ENCODE peak calls at places on chromosomes 2 and 18, in ten cellular contexts. W is SJSA1, S is body of pancreas, L is prostate gland, N is Peyer's patch, H is transverse colon, O is iPS DF 6.9, J is K562, K is colonic mucosa, P is left ventricle myocardium inferior. U is an unnamed sample.

GRCh38 chr2:64327510-64328414 is 126.2 kb upstream of the LGALSL start:
- DNase-seq in W (peak; percentile 22), S (no peak), L (peak; percentile 62), N (no peak), H (peak; percentile 33), O (no peak), J (no peak), K (no peak), P (peak; percentile 43), U (peak; percentile 46)

GRCh38 chr2:107986278-107987217 is at the start of gene SLC5A7:
- DNase-seq in W (no peak), S (no peak), L (no peak), N (no peak), H (no peak), O (no peak), J (no peak), K (no peak), P (no peak), U (no peak)

GRCh38 chr2:133062946-133063345 is 392.9 kb upstream of the LYPD1 start:
- DNase-seq in W (no peak), S (no peak), L (no peak), N (no peak), H (no peak), O (no peak), J (no peak), K (no peak), P (no peak), U (no peak)

GRCh38 chr2:204407209-204408070 is 137.8 kb upstream of the PARD3B start:
- DNase-seq in W (peak; percentile 7), S (no peak), L (no peak), N (no peak), H (no peak), O (no peak), J (peak; percentile 65), K (no peak), P (no peak), U (no peak)

GRCh38 chr2:33810046-33810835 is 211.1 kb upstream of the FAM98A start:
- DNase-seq in W (peak; percentile 7), S (no peak), L (no peak), N (no peak), H (no peak), O (no peak), J (no peak), K (no peak), P (no peak), U (no peak)

GRCh38 chr18:67735506-67735905 is 219.0 kb upstream of the DSEL start:
- DNase-seq in W (no peak), S (no peak), L (no peak), N (no peak), H (no peak), O (no peak), J (no peak), K (no peak), P (no peak), U (no peak)

GRCh38 chr2:111184725-111185495 is 64.2 kb downstream of the BCL2L11 start:
- DNase-seq in W (no peak), S (peak; percentile 56), L (peak; percentile 53), N (no peak), H (no peak), O (no peak), J (no peak), K (no peak), P (no peak), U (no peak)

GRCh38 chr2:219155054-219155644 is 5.5 kb downstream of the NHEJ1 start:
- DNase-seq in W (peak; percentile 42), S (peak; percentile 54), L (peak; percentile 72), N (no peak), H (peak; percentile 25), O (peak; percentile 72), J (peak; percentile 52), K (peak; percentile 53), P (no peak), U (peak; percentile 35)

GRCh38 chr2:115190459-115190858 is 748.0 kb downstream of the DPP10 start:
- DNase-seq in W (no peak), S (no peak), L (no peak), N (no peak), H (no peak), O (no peak), J (no peak), K (no peak), P (no peak), U (no peak)

GRCh38 chr2:130327703-130328527 is 14.8 kb upstream of the IMP4 start:
- DNase-seq in W (peak; percentile 62), S (no peak), L (no peak), N (no peak), H (no peak), O (no peak), J (peak; percentile 15), K (no peak), P (no peak), U (no peak)

GRCh38 chr18:33854827-33855139 is 276.8 kb downstream of the ASXL3 start:
- DNase-seq in W (no peak), S (no peak), L (no peak), N (no peak), H (no peak), O (no peak), J (no peak), K (no peak), P (no peak), U (no peak)

DNA sequence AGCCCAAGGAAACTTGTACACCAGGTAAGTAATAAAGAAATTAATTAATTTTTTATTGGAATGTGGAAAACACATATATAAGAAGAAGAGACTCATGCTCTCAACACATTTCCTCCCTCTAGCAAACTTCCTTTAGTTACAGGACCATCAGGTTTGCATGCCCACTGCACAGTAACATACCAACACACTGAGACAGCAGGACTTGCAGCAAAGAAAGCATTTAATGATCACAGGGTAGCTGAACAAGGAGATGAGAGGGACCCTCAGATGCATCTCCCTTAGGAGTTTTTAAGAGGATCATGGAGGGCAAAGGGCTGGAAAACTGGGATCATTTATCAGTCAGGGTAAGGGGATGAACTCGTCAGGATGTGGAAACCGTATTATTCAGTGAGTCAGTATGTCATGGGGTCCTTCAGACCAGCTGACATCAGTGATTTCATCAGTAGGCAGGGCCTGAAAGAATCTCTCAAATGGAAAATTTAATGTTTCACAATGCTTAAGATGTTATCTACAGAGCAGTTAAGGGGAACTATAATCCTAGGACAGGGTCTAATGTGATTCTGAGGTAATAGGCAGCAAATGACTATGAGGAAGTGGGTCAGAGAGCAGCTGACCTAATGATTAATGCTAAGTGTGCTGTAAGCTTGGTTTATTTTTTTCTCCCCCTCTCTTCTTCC is 193.8 kb upstream of the RND3 start:
- DNase-seq in W (no peak), S (no peak), L (no peak), N (no peak), H (no peak), O (no peak), J (no peak), K (no peak), P (no peak), U (no peak)
- H3K4me3 ChIP-seq in W (no peak overlapping the region), S (no peak overlapping the region), L (no peak overlapping the region), N (no peak overlapping the region), H (no peak overlapping the region), O (no peak overlapping the region), J (no peak overlapping the region), K (no peak overlapping the region), P (no peak overlapping the region), U (no peak overlapping the region)

DNA sequence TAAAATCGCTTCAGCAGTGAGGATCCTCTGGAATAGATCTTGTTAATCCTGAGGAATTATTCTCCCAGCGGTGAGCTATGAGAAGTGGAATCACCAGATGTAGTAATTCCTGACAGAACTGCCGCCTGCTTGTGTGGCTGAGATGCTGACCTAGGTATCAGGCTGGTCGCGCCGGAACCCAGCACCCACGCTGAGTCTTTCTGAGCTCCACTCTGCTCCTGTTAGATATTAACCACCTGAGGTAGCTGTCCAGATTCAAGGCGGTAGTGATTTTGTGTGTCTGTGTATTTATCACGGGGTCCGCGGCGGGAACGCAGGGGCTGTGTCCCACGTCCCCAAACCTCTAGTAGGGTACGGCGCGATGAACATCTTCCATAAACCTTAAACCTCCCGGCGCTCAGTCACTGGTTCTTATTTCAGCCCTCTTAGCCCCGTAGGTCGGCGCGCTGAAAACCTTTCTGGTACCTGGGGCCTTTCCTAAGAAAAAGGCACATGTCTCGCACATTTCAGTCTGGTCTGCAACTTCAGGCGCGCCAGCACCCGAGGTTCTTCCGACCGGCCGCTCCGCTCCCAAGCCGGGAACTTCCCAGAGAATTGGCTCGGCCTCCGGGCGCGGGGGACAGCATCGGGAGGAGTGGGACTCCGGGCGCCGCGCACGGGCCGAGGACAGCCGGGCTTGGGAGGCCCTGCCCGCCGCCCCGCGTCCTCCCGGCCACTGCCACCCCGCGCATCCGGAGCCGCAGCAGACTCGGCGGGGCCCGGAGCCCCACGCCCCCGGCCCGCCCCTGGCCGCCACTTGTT is 542 bp upstream of the CNNM3 start:
- DNase-seq in W (peak; percentile 53), S (peak; percentile 40), L (peak; percentile 29), N (no peak), H (peak; percentile 26), O (no peak), J (peak; percentile 30), K (peak; percentile 45), P (no peak), U (no peak)
- H3K27ac ChIP-seq in W (no peak overlapping the region), S (peak overlapping the region; percentile 89), L (peak overlapping the region; percentile 94), N (peak overlapping the region; percentile 100), H (peak overlapping the region; percentile 100), O (no peak overlapping the region), J (peak overlapping the region; percentile 58), K (peak overlapping the region; percentile 98), P (peak overlapping the region; percentile 100), U (peak overlapping the region; percentile 79)

DNA sequence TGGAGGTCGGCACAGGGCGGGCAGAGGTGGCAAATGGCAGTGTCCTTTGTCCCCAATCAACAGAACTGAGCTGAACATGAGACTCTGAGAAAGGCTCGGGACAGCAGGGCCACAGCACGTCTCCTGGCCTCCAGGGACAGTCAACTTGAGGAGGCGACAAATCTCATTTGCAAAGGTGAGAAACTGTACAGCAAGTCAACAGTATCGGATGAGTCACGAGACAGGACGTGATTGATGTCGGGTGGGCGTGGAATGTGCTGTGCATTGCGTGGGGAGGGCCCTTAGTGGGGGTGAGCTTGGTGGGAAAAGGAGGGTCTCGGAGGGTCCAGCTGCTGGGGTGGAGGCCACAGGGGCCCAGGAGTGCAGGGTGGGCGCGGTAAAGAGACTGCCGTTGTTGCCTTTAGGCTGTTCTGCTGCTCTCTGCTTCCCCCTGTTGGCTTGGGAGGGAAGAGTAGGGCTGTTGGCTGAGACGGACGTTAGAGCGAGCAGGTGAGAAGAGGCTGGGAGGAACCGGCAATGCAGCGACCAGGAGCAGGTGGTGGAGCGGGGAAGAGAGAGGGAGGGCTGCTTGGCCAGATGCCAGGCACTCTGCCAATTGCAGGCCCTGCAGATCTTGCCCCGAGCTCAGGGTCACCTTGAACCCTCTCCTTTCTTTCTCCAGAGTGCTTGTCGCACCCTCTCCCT is 164.3 kb downstream of the BCL2 start:
- DNase-seq in W (no peak), S (peak; percentile 79), L (peak; percentile 57), N (peak; percentile 85), H (peak; percentile 92), O (peak; percentile 83), J (peak; percentile 47), K (peak; percentile 96), P (peak; percentile 58), U (peak; percentile 78)
- H3K4me1 ChIP-seq in W (peaks cover 15% of the 10 kb centered on the region), S (peaks cover 32% of the 10 kb centered on the region), L (peaks cover 13% of the 10 kb centered on the region), N (peaks cover 21% of the 10 kb centered on the region), H (peaks cover 31% of the 10 kb centered on the region), O (peaks cover 3% of the 10 kb centered on the region), J (no peaks in the 10 kb centered on the region), K (peaks cover 25% of the 10 kb centered on the region), P (peaks cover 15% of the 10 kb centered on the region), U (peaks cover 92% of the 10 kb centered on the region)

GRCh38 chr18:75915941-75916640 is 488.6 kb upstream of the SMIM21 start:
- DNase-seq in W (no peak), S (peak; percentile 48), L (no peak), N (no peak), H (no peak), O (peak; percentile 52), J (peak; percentile 10), K (no peak), P (no peak), U (no peak)

DNA sequence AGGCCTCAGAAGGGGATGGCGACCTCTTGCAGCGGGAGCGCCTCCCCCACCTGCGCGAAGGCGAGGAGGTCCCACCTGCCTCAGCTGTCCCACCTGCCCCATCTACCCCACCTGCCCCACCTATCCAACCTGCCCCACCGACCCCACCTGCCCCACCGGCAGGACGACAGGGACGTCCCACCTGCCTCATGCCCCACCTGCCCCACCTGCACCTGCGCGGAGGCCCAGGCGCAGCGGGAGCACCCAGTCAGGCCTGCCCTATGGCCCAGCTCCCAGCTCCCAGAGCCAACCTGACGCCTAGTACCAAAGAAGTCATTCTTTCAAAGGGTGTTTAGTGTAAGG is 489.1 kb upstream of the SMIM21 start:
- DNase-seq in W (no peak), S (no peak), L (no peak), N (no peak), H (no peak), O (no peak), J (no peak), K (no peak), P (no peak), U (no peak)
- H3K4me3 ChIP-seq in W (no peak overlapping the region), S (no peak overlapping the region), L (peak overlapping the region; percentile 35), N (no peak overlapping the region), H (peak overlapping the region; percentile 20), O (peak overlapping the region; percentile 91), J (no peak overlapping the region), K (no peak overlapping the region), P (peak overlapping the region; percentile 65), U (no peak overlapping the region)